ENCODE peak calls at places on chromosome 3, in seven cellular contexts. D is HepG2, M is H9, G is dorsolateral prefrontal cortex, W is upper lobe of right lung, B is tibial nerve, N is K562. F is an unnamed sample.

GRCh38 chr3:85821130-85821756 is 862.5 kb downstream of the CADM2 start:
- DNase-seq in N (no peak), D (peak; percentile 23), B (no peak), M (peak; percentile 49), W (no peak), G (no peak), F (no peak)

GRCh38 chr3:135056084-135056730 is 261.1 kb downstream of the EPHB1 start:
- DNase-seq in B (no peak), G (no peak), W (no peak), M (no peak), N (no peak), D (no peak), F (no peak)

GRCh38 chr3:65483475-65483874 is 555.2 kb downstream of the MAGI1 start:
- DNase-seq in M (peak; percentile 51), W (peak; percentile 72), G (peak; percentile 80), D (no peak), B (no peak), N (no peak), F (no peak)

GRCh38 chr3:169812124-169812843 is 386 bp upstream of the LRRIQ4 start:
- DNase-seq in B (peak; percentile 22), N (no peak), D (no peak), M (peak; percentile 73), G (peak; percentile 33), W (peak; percentile 90), F (peak; percentile 33)

GRCh38 chr3:15099364-15100098 is 583 bp upstream of the RBSN start:
- DNase-seq in B (no peak), N (no peak), D (no peak), M (no peak), G (peak; percentile 33), W (no peak), F (peak; percentile 4)

GRCh38 chr3:192889694-192890093 is 28.0 kb downstream of the MB21D2 start:
- DNase-seq in N (no peak), D (no peak), M (no peak), B (no peak), W (no peak), G (no peak), F (no peak)

GRCh38 chr3:111735271-111735758 is 123.8 kb upstream of the PHLDB2 start:
- DNase-seq in N (no peak), D (peak; percentile 90), B (no peak), W (no peak), M (no peak), G (no peak), F (no peak)

GRCh38 chr3:127004641-127005397 is 21.9 kb downstream of the PLXNA1 start:
- DNase-seq in N (no peak), W (no peak), B (no peak), D (no peak), G (no peak), M (peak; percentile 55), F (no peak)

GRCh38 chr3:141335531-141336042 is 32.7 kb upstream of the ZBTB38 start:
- DNase-seq in N (no peak), G (no peak), W (no peak), B (no peak), D (no peak), M (no peak), F (no peak)

GRCh38 chr3:183895296-183895695 is 10.6 kb upstream of the PARL start:
- DNase-seq in W (no peak), B (no peak), D (peak; percentile 44), M (no peak), G (no peak), N (peak; percentile 63), F (peak; percentile 6)

GRCh38 chr3:45612138-45612537 is 17.6 kb downstream of the LIMD1 start:
- DNase-seq in M (no peak), G (no peak), W (no peak), D (no peak), B (no peak), N (no peak), F (no peak)

GRCh38 chr3:20324664-20325478 is 138.9 kb upstream of the SGO1 start:
- DNase-seq in W (no peak), G (no peak), D (no peak), N (peak; percentile 68), B (no peak), M (no peak), F (no peak)

DNA sequence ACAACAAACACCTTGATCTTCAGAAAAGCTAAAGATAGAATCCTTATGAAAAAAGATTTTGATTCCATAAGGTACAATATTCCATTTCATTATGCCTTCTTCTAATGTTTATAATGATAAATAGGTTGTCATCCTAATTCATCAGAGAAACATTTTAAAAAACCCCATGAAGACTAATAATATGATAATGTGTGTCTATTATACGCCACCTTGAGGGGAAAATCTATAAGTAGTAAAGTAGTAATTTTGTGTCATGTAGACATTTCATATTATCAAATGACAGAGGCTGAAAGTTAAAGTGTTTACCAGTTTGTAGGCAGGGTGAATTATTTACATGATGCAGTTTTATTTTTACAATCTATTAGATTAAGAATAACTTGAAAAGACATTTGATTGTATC is 524.3 kb downstream of the GBE1 start:
- DNase-seq in W (no peak), B (no peak), N (no peak), D (no peak), M (no peak), G (no peak), F (no peak)
- TF ChIP-seq CTCF in W (no peak), B (no peak), N (no peak), D (no peak), M (no peak), G (no peak), F (no peak)

DNA sequence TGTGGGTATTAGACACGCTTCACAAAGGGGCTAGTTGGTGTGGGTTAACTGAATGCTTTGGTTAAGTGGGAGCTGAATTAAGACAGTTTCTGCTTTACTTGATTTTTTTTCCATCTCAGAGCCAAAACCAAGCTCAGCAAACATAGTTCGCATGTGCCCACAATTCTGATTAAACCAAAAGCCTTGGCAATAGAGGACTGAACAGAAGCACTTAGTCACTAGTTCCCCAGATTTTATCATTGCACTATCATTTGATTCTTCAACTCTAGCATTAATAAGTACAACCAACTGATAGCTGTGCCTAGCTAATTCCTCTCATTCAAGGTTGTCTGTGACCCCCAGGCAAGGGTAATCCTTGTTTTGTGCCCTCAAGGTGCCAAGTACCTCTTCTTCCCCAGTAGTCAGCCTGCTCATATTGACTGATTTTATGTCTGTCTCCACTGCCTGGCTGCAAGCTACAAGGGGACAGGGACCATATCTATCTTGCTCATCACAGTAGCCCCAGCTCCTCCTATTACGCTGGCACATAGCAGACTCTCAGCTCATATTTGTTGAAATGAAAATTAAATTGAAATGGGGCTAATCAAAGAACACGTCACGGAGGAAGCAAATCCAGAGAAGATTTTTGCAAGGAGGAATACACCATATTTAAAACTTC is 9.9 kb upstream of the ARHGEF3 start:
- DNase-seq in M (no peak), D (no peak), N (no peak), G (no peak), B (no peak), W (no peak), F (no peak)
- H3K27ac ChIP-seq in M (no peak overlapping the region), D (no peak overlapping the region), N (no peak overlapping the region), G (no peak overlapping the region), B (no peak overlapping the region), W (no peak overlapping the region), F (no peak overlapping the region)

GRCh38 chr3:42552830-42553229 is 28.9 kb downstream of the SEC22C start:
- DNase-seq in D (no peak), M (no peak), B (no peak), W (no peak), G (no peak), N (no peak), F (no peak)

GRCh38 chr3:42562047-42562907 is 19.5 kb downstream of the SEC22C start:
- DNase-seq in G (no peak), D (no peak), B (no peak), N (peak; percentile 36), M (no peak), W (no peak), F (no peak)

GRCh38 chr3:42556089-42556632 is 25.6 kb downstream of the SEC22C start:
- DNase-seq in B (no peak), G (no peak), W (no peak), N (no peak), M (no peak), D (no peak), F (peak; percentile 46)

DNA sequence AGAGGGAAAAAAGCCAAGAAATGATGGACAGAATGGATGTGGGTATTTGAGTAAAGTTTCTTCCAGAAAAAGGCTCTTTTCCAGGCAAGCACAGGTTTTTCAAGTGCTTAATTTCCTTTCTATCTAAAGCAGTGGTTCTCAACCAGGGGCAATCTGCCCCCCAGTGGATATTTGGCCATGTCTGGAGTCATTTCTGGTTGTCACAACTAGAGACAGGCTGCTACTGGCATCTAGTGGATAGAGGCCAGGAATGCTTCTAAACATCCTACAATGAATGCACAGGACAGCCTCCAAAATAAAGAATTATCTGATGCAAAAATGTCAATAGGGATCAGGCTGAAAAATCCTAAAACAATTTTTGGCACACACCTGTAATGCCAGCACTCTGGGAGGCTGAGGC is 23.9 kb downstream of the SEC22C start:
- DNase-seq in W (no peak), G (no peak), N (peak; percentile 43), M (no peak), B (no peak), D (peak; percentile 13), F (peak; percentile 21)
- TF ChIP-seq CTCF in W (peak; percentile 41), G (peak; percentile 8), N (peak; percentile 43), M (peak; percentile 42), B (peak; percentile 5), D (peak; percentile 23), F (peak; percentile 80)

GRCh38 chr3:13099707-13100106 is 26.5 kb upstream of the IQSEC1 start:
- DNase-seq in D (no peak), N (no peak), G (no peak), M (no peak), W (no peak), B (no peak), F (no peak)

GRCh38 chr3:13096356-13096755 is 23.1 kb upstream of the IQSEC1 start:
- DNase-seq in W (no peak), B (no peak), N (no peak), D (no peak), G (no peak), M (no peak), F (no peak)

GRCh38 chr3:13095408-13095861 is 22.2 kb upstream of the IQSEC1 start:
- DNase-seq in B (no peak), D (no peak), M (no peak), N (no peak), G (peak; percentile 70), W (no peak), F (no peak)

GRCh38 chr3:13098605-13099004 is 25.4 kb upstream of the IQSEC1 start:
- DNase-seq in M (no peak), W (no peak), B (no peak), G (no peak), D (no peak), N (no peak), F (no peak)

GRCh38 chr3:13098192-13098591 is 25.0 kb upstream of the IQSEC1 start:
- DNase-seq in D (no peak), M (no peak), W (no peak), N (no peak), B (no peak), G (no peak), F (no peak)
- H3K27ac ChIP-seq in D (no peak overlapping the region), M (no peak overlapping the region), W (no peak overlapping the region), N (no peak overlapping the region), B (no peak overlapping the region), G (no peak overlapping the region), F (no peak overlapping the region)

F was measured in CD4-positive, alpha-beta T cell.